ENCODE peak calls at places on chromosomes 6 and 20, in five cellular contexts. N is CD8-positive, alpha-beta T cell; L is heart left ventricle; M is SK-MEL-5; G is HCEC 1CT. Y is an unnamed sample.

GRCh38 chr6:123016431-123017110 is 20.5 kb downstream of the CLVS2 start:
- DNase-seq in N (no peak), L (no peak), M (no peak), G (no peak), Y (no peak)

GRCh38 chr6:26394289-26394688 is 7.8 kb upstream of the BTN3A1 start:
- DNase-seq in N (no peak), L (no peak), M (no peak), G (peak), Y (no peak)

GRCh38 chr20:10618611-10619245 is 55.1 kb downstream of the JAG1 start:
- DNase-seq in N (no peak), L (no peak), M (no peak), G (no peak), Y (peak)

GRCh38 chr6:32954983-32955802 is 2.3 kb upstream of the HLA-DMA start:
- DNase-seq in N (no peak), L (no peak), M (peak), G (no peak), Y (peak)

GRCh38 chr6:41022294-41022693 is 16.7 kb downstream of the UNC5CL start:
- DNase-seq in N (no peak), L (no peak), M (no peak), G (no peak), Y (no peak)

GRCh38 chr20:49557449-49557848 is 10.5 kb downstream of the PTGIS start:
- DNase-seq in N (no peak), L (no peak), M (no peak), G (no peak), Y (no peak)

GRCh38 chr6:39152247-39152646 is 37.3 kb upstream of the SAYSD1 start:
- DNase-seq in N (no peak), L (no peak), M (no peak), G (no peak), Y (no peak)

GRCh38 chr6:14425805-14426204 is 308.2 kb downstream of the CD83 start:
- DNase-seq in N (no peak), L (no peak), M (no peak), G (no peak), Y (no peak)

GRCh38 chr20:49865559-49865958 is 49.8 kb downstream of the SPATA2 start:
- DNase-seq in N (no peak), L (no peak), M (no peak), G (no peak), Y (peak)

GRCh38 chr20:48008850-48009535 is 223.7 kb upstream of the SULF2 start:
- DNase-seq in N (no peak), L (no peak), M (no peak), G (no peak), Y (no peak)

GRCh38 chr6:97133071-97133470 is 149.9 kb downstream of the MMS22L start:
- DNase-seq in N (no peak), L (no peak), M (peak), G (no peak), Y (no peak)

GRCh38 chr6:127342296-127342945 is 988 bp downstream of the ECHDC1 start:
- DNase-seq in N (no peak), L (no peak), M (peak), G (peak), Y (peak)

Y was measured in mesendoderm.